ENCODE peak calls at places on chromosomes 5 and 9, in ten cellular contexts. One of them, this sample, is unnamed.

GRCh38 chr5:17896605-17897004 is 262.3 kb downstream of the TAF11L14 start:
- DNase-seq in A549: peak
- DNase-seq in K562: no peak
- DNase-seq in SK-N-SH: no peak
- DNase-seq in WTC11: no peak
- DNase-seq in endothelial cell of umbilical vein: no peak
- DNase-seq in HCT116: no peak
- DNase-seq in HepG2: no peak
- DNase-seq in H1: no peak
- DNase-seq in NB4: peak
- DNase-seq in this sample: no peak

GRCh38 chr5:34655354-34655991 is 655 bp upstream of the RAI14 start:
- DNase-seq in A549: peak
- DNase-seq in K562: peak
- DNase-seq in SK-N-SH: peak
- DNase-seq in WTC11: peak
- DNase-seq in endothelial cell of umbilical vein: peak
- DNase-seq in HCT116: no peak
- DNase-seq in HepG2: peak
- DNase-seq in H1: no peak
- DNase-seq in NB4: peak
- DNase-seq in this sample: no peak

GRCh38 chr9:109846781-109847180 is 66.8 kb downstream of the PALM2AKAP2 start:
- DNase-seq in A549: no peak
- DNase-seq in K562: no peak
- DNase-seq in SK-N-SH: no peak
- DNase-seq in WTC11: no peak
- DNase-seq in endothelial cell of umbilical vein: no peak
- DNase-seq in HCT116: no peak
- DNase-seq in HepG2: no peak
- DNase-seq in H1: no peak
- DNase-seq in NB4: no peak
- DNase-seq in this sample: no peak

GRCh38 chr5:78727786-78728761 is 79.5 kb upstream of the LHFPL2 start:
- DNase-seq in A549: peak
- DNase-seq in K562: no peak
- DNase-seq in SK-N-SH: no peak
- DNase-seq in WTC11: no peak
- DNase-seq in endothelial cell of umbilical vein: no peak
- DNase-seq in HCT116: no peak
- DNase-seq in HepG2: peak
- DNase-seq in H1: no peak
- DNase-seq in NB4: no peak
- DNase-seq in this sample: peak

GRCh38 chr9:72579190-72579589 is 57.8 kb downstream of the TMC1 start:
- DNase-seq in A549: peak
- DNase-seq in K562: peak
- DNase-seq in SK-N-SH: no peak
- DNase-seq in WTC11: no peak
- DNase-seq in endothelial cell of umbilical vein: peak
- DNase-seq in HCT116: peak
- DNase-seq in HepG2: no peak
- DNase-seq in H1: no peak
- DNase-seq in NB4: no peak
- DNase-seq in this sample: no peak

GRCh38 chr5:14172149-14172795 is 29.1 kb downstream of the TRIO start:
- DNase-seq in A549: no peak
- DNase-seq in K562: no peak
- DNase-seq in SK-N-SH: no peak
- DNase-seq in WTC11: no peak
- DNase-seq in endothelial cell of umbilical vein: no peak
- DNase-seq in HCT116: no peak
- DNase-seq in HepG2: no peak
- DNase-seq in H1: no peak
- DNase-seq in NB4: peak
- DNase-seq in this sample: peak

GRCh38 chr9:33157960-33158359 is 9.2 kb downstream of the B4GALT1 start:
- DNase-seq in A549: no peak
- DNase-seq in K562: no peak
- DNase-seq in SK-N-SH: no peak
- DNase-seq in WTC11: no peak
- DNase-seq in endothelial cell of umbilical vein: no peak
- DNase-seq in HCT116: no peak
- DNase-seq in HepG2: no peak
- DNase-seq in H1: no peak
- DNase-seq in NB4: no peak
- DNase-seq in this sample: no peak

GRCh38 chr9:74946686-74947085 is 6.0 kb downstream of the C9orf40 start:
- DNase-seq in A549: no peak
- DNase-seq in K562: no peak
- DNase-seq in SK-N-SH: no peak
- DNase-seq in WTC11: no peak
- DNase-seq in endothelial cell of umbilical vein: no peak
- DNase-seq in HCT116: no peak
- DNase-seq in HepG2: no peak
- DNase-seq in H1: no peak
- DNase-seq in NB4: no peak
- DNase-seq in this sample: no peak

GRCh38 chr5:61919920-61920319 is 386.1 kb upstream of the KIF2A start:
- DNase-seq in A549: peak
- DNase-seq in K562: no peak
- DNase-seq in SK-N-SH: no peak
- DNase-seq in WTC11: no peak
- DNase-seq in endothelial cell of umbilical vein: no peak
- DNase-seq in HCT116: no peak
- DNase-seq in HepG2: peak
- DNase-seq in H1: no peak
- DNase-seq in NB4: no peak
- DNase-seq in this sample: no peak

GRCh38 chr5:84487963-84488362 is 103.3 kb upstream of the EDIL3 start:
- DNase-seq in A549: no peak
- DNase-seq in K562: no peak
- DNase-seq in SK-N-SH: no peak
- DNase-seq in WTC11: no peak
- DNase-seq in endothelial cell of umbilical vein: no peak
- DNase-seq in HCT116: no peak
- DNase-seq in HepG2: no peak
- DNase-seq in H1: no peak
- DNase-seq in NB4: no peak
- DNase-seq in this sample: no peak

GRCh38 chr9:93092171-93092991 is 3.6 kb upstream of the CARD19 start:
- DNase-seq in A549: no peak
- DNase-seq in K562: no peak
- DNase-seq in SK-N-SH: no peak
- DNase-seq in WTC11: peak
- DNase-seq in endothelial cell of umbilical vein: no peak
- DNase-seq in HCT116: no peak
- DNase-seq in HepG2: no peak
- DNase-seq in H1: no peak
- DNase-seq in NB4: no peak
- DNase-seq in this sample: no peak

GRCh38 chr5:132294728-132295504 is 722 bp downstream of the SLC22A4 start:
- DNase-seq in A549: peak
- DNase-seq in K562: peak
- DNase-seq in SK-N-SH: no peak
- DNase-seq in WTC11: peak
- DNase-seq in endothelial cell of umbilical vein: peak
- DNase-seq in HCT116: peak
- DNase-seq in HepG2: no peak
- DNase-seq in H1: no peak
- DNase-seq in NB4: peak
- DNase-seq in this sample: no peak

GRCh38 chr9:128909859-128910258 is 10.9 kb upstream of the PHYHD1 start:
- DNase-seq in A549: no peak
- DNase-seq in K562: no peak
- DNase-seq in SK-N-SH: no peak
- DNase-seq in WTC11: no peak
- DNase-seq in endothelial cell of umbilical vein: no peak
- DNase-seq in HCT116: no peak
- DNase-seq in HepG2: no peak
- DNase-seq in H1: no peak
- DNase-seq in NB4: no peak
- DNase-seq in this sample: no peak

GRCh38 chr5:160693831-160694473 is 158.1 kb downstream of the ATP10B start:
- DNase-seq in A549: no peak
- DNase-seq in K562: no peak
- DNase-seq in SK-N-SH: no peak
- DNase-seq in WTC11: no peak
- DNase-seq in endothelial cell of umbilical vein: no peak
- DNase-seq in HCT116: no peak
- DNase-seq in HepG2: no peak
- DNase-seq in H1: no peak
- DNase-seq in NB4: peak
- DNase-seq in this sample: no peak

DNA sequence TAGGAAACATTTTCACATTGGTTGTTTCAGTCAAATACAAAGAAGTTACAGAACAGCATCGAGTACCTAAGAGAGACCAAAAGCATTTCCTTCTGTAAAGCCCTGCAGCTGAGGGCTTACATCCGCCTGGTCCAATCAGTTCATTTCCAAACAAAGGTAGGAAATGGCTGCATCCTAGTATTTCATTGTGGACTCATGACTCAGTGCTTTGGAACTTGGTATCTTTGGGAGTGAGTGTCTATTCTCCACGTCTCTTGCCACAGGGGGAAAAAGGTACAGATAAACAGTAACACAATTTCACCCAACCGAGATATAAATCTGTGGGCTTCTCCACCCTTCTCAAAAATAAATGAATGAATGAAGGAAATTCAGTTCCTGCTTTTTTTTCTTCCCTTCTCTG is 75.4 kb downstream of the NFIB start:
- DNase-seq in A549: peak
- DNase-seq in K562: no peak
- DNase-seq in SK-N-SH: no peak
- DNase-seq in WTC11: no peak
- DNase-seq in endothelial cell of umbilical vein: peak
- DNase-seq in HCT116: no peak
- DNase-seq in HepG2: peak
- DNase-seq in H1: no peak
- DNase-seq in NB4: no peak
- DNase-seq in this sample: no peak
- TF ChIP-seq MAX in A549: peak
- TF ChIP-seq MAX in K562: no peak
- TF ChIP-seq MAX in SK-N-SH: no peak
- TF ChIP-seq MAX in WTC11: no peak
- TF ChIP-seq MAX in endothelial cell of umbilical vein: no peak
- TF ChIP-seq MAX in HCT116: no peak
- TF ChIP-seq MAX in HepG2: no peak
- TF ChIP-seq MAX in H1: no peak
- TF ChIP-seq MAX in NB4: no peak
- TF ChIP-seq MAX in this sample: no peak

DNA sequence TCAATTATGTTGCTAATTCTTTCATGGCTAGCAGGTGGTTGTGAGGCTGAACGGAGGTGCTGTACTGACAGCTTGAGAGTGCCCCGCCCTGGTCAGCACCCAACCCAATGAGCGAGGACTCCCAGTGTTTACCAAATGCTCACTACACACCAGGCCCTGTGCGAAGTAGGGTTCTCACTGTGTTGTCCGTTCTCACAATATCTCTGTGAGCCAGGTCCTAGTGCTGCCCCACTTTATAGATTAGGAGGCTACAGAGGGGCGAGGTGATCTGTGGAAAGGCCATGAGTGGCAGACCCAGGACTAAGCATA is 28.2 kb downstream of the COL15A1 start:
- DNase-seq in A549: no peak
- DNase-seq in K562: peak
- DNase-seq in SK-N-SH: no peak
- DNase-seq in WTC11: no peak
- DNase-seq in endothelial cell of umbilical vein: no peak
- DNase-seq in HCT116: no peak
- DNase-seq in HepG2: no peak
- DNase-seq in H1: no peak
- DNase-seq in NB4: no peak
- DNase-seq in this sample: no peak
- TF ChIP-seq MAX in A549: no peak
- TF ChIP-seq MAX in K562: no peak
- TF ChIP-seq MAX in SK-N-SH: no peak
- TF ChIP-seq MAX in WTC11: no peak
- TF ChIP-seq MAX in endothelial cell of umbilical vein: no peak
- TF ChIP-seq MAX in HCT116: no peak
- TF ChIP-seq MAX in HepG2: no peak
- TF ChIP-seq MAX in H1: no peak
- TF ChIP-seq MAX in NB4: no peak
- TF ChIP-seq MAX in this sample: no peak

DNA sequence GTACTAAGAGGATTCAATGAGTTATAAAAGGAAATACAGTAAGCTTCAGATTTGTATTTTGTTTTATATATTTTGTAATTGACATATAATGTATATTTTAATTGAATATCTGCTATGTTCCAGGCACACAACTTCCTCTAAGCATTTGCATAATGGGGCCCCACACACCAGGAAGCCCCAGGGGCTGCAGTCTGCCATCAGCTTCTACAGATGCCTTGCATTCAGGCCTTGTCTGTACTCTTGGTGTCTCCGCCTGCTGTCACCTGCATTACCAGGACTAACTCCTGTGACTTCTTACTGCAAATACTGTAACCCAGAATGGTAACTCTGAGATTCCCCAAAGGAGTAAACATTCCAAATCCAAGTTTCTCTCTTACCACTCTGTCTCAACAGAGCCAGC is 20.6 kb downstream of the ARL15 start:
- DNase-seq in A549: no peak
- DNase-seq in K562: no peak
- DNase-seq in SK-N-SH: no peak
- DNase-seq in WTC11: no peak
- DNase-seq in endothelial cell of umbilical vein: no peak
- DNase-seq in HCT116: no peak
- DNase-seq in HepG2: no peak
- DNase-seq in H1: no peak
- DNase-seq in NB4: no peak
- DNase-seq in this sample: no peak
- TF ChIP-seq MAX in A549: no peak
- TF ChIP-seq MAX in K562: no peak
- TF ChIP-seq MAX in SK-N-SH: no peak
- TF ChIP-seq MAX in WTC11: no peak
- TF ChIP-seq MAX in endothelial cell of umbilical vein: no peak
- TF ChIP-seq MAX in HCT116: no peak
- TF ChIP-seq MAX in HepG2: no peak
- TF ChIP-seq MAX in H1: no peak
- TF ChIP-seq MAX in NB4: no peak
- TF ChIP-seq MAX in this sample: no peak

DNA sequence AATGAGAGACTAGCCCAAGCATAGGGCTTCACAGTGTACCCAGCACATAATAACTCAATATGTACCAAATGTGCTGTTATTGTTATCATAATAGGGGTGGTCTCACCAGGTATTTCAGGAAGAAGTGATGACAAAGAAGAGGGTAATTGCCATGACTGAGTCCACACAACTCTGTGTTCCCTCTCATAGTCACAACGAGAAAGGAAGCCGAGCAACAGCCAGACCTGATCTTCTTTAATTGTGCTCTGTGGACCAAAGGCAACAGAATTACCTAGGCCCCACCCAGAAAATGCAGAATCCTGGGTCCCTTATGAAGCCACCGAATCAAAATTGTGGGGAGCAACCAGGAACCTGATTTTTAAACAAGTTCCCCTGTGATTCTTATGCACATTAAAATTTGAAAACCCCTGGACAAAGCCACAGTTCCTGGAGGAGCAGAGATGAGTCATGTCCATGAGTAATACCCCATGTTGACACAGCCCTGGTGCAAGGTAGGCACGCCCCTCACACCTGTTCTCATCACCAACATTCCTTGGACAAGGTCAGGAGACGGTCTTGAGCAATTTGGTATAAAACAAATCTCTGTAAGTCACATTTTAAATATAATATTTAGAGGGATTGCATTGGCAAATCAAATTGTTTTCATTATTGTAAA is 5.2 kb downstream of the FGF1 start:
- DNase-seq in A549: peak
- DNase-seq in K562: peak
- DNase-seq in SK-N-SH: no peak
- DNase-seq in WTC11: no peak
- DNase-seq in endothelial cell of umbilical vein: no peak
- DNase-seq in HCT116: peak
- DNase-seq in HepG2: peak
- DNase-seq in H1: no peak
- DNase-seq in NB4: no peak
- DNase-seq in this sample: no peak
- TF ChIP-seq MAX in A549: peak
- TF ChIP-seq MAX in K562: no peak
- TF ChIP-seq MAX in SK-N-SH: no peak
- TF ChIP-seq MAX in WTC11: no peak
- TF ChIP-seq MAX in endothelial cell of umbilical vein: no peak
- TF ChIP-seq MAX in HCT116: peak
- TF ChIP-seq MAX in HepG2: no peak
- TF ChIP-seq MAX in H1: no peak
- TF ChIP-seq MAX in NB4: no peak
- TF ChIP-seq MAX in this sample: no peak